ENCODE peak calls at places on chromosomes 11 and 22, in four cellular contexts. L, F, Y and E are unnamed samples.

GRCh38 chr11:70381350-70381749 is 17.0 kb upstream of the CTTN start:
- DNase-seq in F (no peak), Y (no peak), L (no peak), E (no peak)

GRCh38 chr11:64667154-64667745 is 55.7 kb downstream of the NRXN2 start:
- DNase-seq in F (no peak), Y (no peak), L (no peak), E (no peak)

GRCh38 chr22:30876221-30876751 is 92.3 kb downstream of the MORC2 start:
- DNase-seq in F (no peak), Y (no peak), L (no peak), E (no peak)

GRCh38 chr11:8814923-8815240 is 96.1 kb upstream of the AKIP1 start:
- DNase-seq in L (no peak), F (no peak), Y (no peak), E (no peak)

GRCh38 chr22:38295863-38296262 is 21.4 kb downstream of the CSNK1E start:
- DNase-seq in Y (no peak), F (no peak), L (no peak), E (no peak)

GRCh38 chr11:74739546-74740270 is 8.5 kb upstream of the CHRDL2 start:
- DNase-seq in F (no peak), L (peak), Y (no peak), E (peak)

GRCh38 chr11:11313426-11313825 is 39.6 kb downstream of the CSNK2A3 start:
- DNase-seq in F (no peak), Y (no peak), L (no peak), E (no peak)

GRCh38 chr11:2302844-2303626 is 1.2 kb downstream of the TSPAN32 start:
- DNase-seq in Y (no peak), F (no peak), L (no peak), E (no peak)

GRCh38 chr11:33734441-33735165 is 1.6 kb downstream of the CD59 start:
- DNase-seq in Y (no peak), L (no peak), F (no peak), E (no peak)

GRCh38 chr11:12842933-12843636 is 166.0 kb upstream of the RASSF10 start:
- DNase-seq in L (no peak), Y (no peak), F (no peak), E (no peak)

GRCh38 chr11:108345767-108346166 is 121.6 kb downstream of the C11orf65 start:
- DNase-seq in L (no peak), Y (no peak), F (no peak), E (no peak)

GRCh38 chr11:86812981-86813380 is 12.6 kb downstream of the PRSS23 start:
- DNase-seq in L (no peak), Y (no peak), F (no peak), E (no peak)

GRCh38 chr11:73034330-73034729 is 107.8 kb downstream of the FCHSD2 start:
- DNase-seq in Y (no peak), F (no peak), L (no peak), E (no peak)

GRCh38 chr22:46508391-46508999 is 28.9 kb downstream of the CELSR1 start:
- DNase-seq in Y (no peak), F (no peak), L (no peak), E (no peak)

GRCh38 chr11:73416711-73417265 is 40.6 kb downstream of the RELT start:
- DNase-seq in F (no peak), L (no peak), Y (no peak), E (no peak)

GRCh38 chr11:33598426-33599069 is 102.1 kb downstream of the C11orf91 start:
- DNase-seq in L (no peak), F (no peak), Y (no peak), E (no peak)

GRCh38 chr11:64450168-64450560 is 91.2 kb downstream of the RPS6KA4 start:
- DNase-seq in L (no peak), Y (no peak), F (no peak), E (no peak)

GRCh38 chr11:30760341-30760740 is 174.2 kb upstream of the MPPED2 start:
- DNase-seq in Y (no peak), L (no peak), F (no peak), E (no peak)

GRCh38 chr11:47393163-47394049 is 15.0 kb upstream of the SLC39A13 start:
- DNase-seq in F (no peak), Y (no peak), L (no peak), E (no peak)

GRCh38 chr11:72840780-72841179 is 26.6 kb downstream of the ATG16L2 start:
- DNase-seq in F (no peak), Y (no peak), L (no peak), E (no peak)

GRCh38 chr11:78647266-78647915 is 72.7 kb upstream of the NARS2 start:
- DNase-seq in F (no peak), Y (no peak), L (no peak), E (no peak)

GRCh38 chr11:8061555-8062428 is 19.2 kb upstream of the TUB start:
- DNase-seq in L (no peak), F (no peak), Y (no peak), E (no peak)

GRCh38 chr11:1354125-1354938 is 35.4 kb upstream of the BRSK2 start:
- DNase-seq in L (no peak), Y (no peak), F (no peak), E (no peak)

GRCh38 chr11:12397953-12398352 is 20.6 kb downstream of the PARVA start:
- DNase-seq in L (no peak), Y (no peak), F (no peak), E (no peak)

GRCh38 chr11:45847908-45848316 is 637 bp downstream of the CRY2 start:
- DNase-seq in F (peak), L (no peak), Y (no peak), E (no peak)

GRCh38 chr11:1271002-1271401 is 38.4 kb downstream of the TOLLIP start:
- DNase-seq in Y (no peak), L (no peak), F (no peak), E (no peak)

GRCh38 chr11:561148-562003 is 606 bp downstream of the RASSF7 start:
- DNase-seq in L (no peak), Y (no peak), F (no peak), E (peak)

GRCh38 chr11:18312663-18313420 is 9.1 kb downstream of the HPS5 start:
- DNase-seq in F (no peak), L (no peak), Y (no peak), E (no peak)

GRCh38 chr11:64379817-64380709 is 21.1 kb downstream of the RPS6KA4 start:
- DNase-seq in F (no peak), L (no peak), Y (no peak), E (no peak)

GRCh38 chr22:18950141-18950540 is 14.0 kb upstream of the PRODH start:
- DNase-seq in L (no peak), Y (no peak), F (no peak), E (no peak)

GRCh38 chr22:17665248-17665647 is 26.7 kb downstream of the BCL2L13 start:
- DNase-seq in L (no peak), F (no peak), Y (no peak), E (no peak)

GRCh38 chr11:41309111-41309522 is 150.3 kb downstream of the LRRC4C start:
- DNase-seq in F (no peak), L (no peak), Y (no peak), E (no peak)

GRCh38 chr22:17436981-17437410 is 67.7 kb downstream of the CECR2 start:
- DNase-seq in F (no peak), Y (no peak), L (no peak), E (peak)

GRCh38 chr11:116473236-116473769 is 299.5 kb downstream of the BUD13 start:
- DNase-seq in Y (no peak), F (no peak), L (no peak), E (no peak)

GRCh38 chr11:74611369-74611861 is 19.0 kb downstream of the POLD3 start:
- DNase-seq in F (no peak), Y (no peak), L (no peak), E (no peak)

GRCh38 chr11:88231894-88232482 is 56.7 kb upstream of the RAB38 start:
- DNase-seq in L (peak), Y (no peak), F (no peak), E (no peak)